ENCODE peak calls at places on chromosomes 13 and 19, in nine cellular contexts. H, Y, J, U, A, G, S, Q and M are unnamed samples.

GRCh38 chr19:35462476-35462953 is 14.5 kb downstream of the FFAR2 start:
- DNase-seq in A (no peak), J (peak), H (peak), U (peak), Q (no peak), S (peak), Y (no peak), G (peak), M (peak)

GRCh38 chr13:27533155-27533643 is 82.8 kb upstream of the MTIF3 start:
- DNase-seq in Y (peak), U (peak), H (peak), Q (peak), S (peak), A (peak), G (peak), J (peak), M (peak)

GRCh38 chr13:68506888-68507551 is 1276.9 kb upstream of the PCDH9 start:
- DNase-seq in A (no peak), J (no peak), G (no peak), Q (no peak), S (no peak), H (no peak), U (no peak), Y (no peak), M (no peak)

GRCh38 chr13:30796132-30796832 is 60.9 kb downstream of the ALOX5AP start:
- DNase-seq in Y (peak), G (peak), Q (peak), A (peak), J (peak), H (no peak), S (no peak), U (no peak), M (peak)

GRCh38 chr19:4732680-4733114 is 9.1 kb upstream of the DPP9 start:
- DNase-seq in Y (peak), S (peak), J (peak), Q (peak), U (peak), G (peak), A (peak), H (peak), M (peak)

GRCh38 chr13:109593230-109593629 is 193.2 kb downstream of the IRS2 start:
- DNase-seq in H (no peak), G (no peak), Q (no peak), A (no peak), U (no peak), S (no peak), Y (no peak), J (no peak), M (no peak)

GRCh38 chr19:45066921-45067661 is 9.2 kb downstream of the ZNF296 start:
- DNase-seq in A (no peak), G (no peak), Q (no peak), U (no peak), S (no peak), Y (no peak), H (no peak), J (no peak), M (no peak)

GRCh38 chr19:7505682-7506384 is 10.1 kb upstream of the ZNF358 start:
- DNase-seq in U (no peak), S (no peak), H (peak), J (no peak), A (no peak), G (no peak), Y (peak), Q (peak), M (no peak)

GRCh38 chr13:42751693-42752092 is 29.7 kb upstream of the FAM216B start:
- DNase-seq in J (no peak), U (no peak), A (no peak), G (no peak), H (no peak), Q (no peak), Y (no peak), S (no peak), M (no peak)

GRCh38 chr19:57317503-57317902 is 2.8 kb upstream of the ZNF543 start:
- DNase-seq in U (no peak), Y (peak), H (no peak), G (no peak), A (no peak), Q (no peak), J (no peak), S (no peak), M (no peak)

GRCh38 chr19:42286349-42287016 is 15.4 kb upstream of the PRR19 start:
- DNase-seq in S (no peak), A (peak), Y (peak), Q (no peak), G (no peak), J (no peak), U (peak), H (no peak), M (no peak)

GRCh38 chr19:16586477-16586871 is 14.3 kb upstream of the SLC35E1 start:
- DNase-seq in A (no peak), H (no peak), S (no peak), Y (no peak), U (no peak), J (no peak), G (no peak), Q (no peak), M (no peak)

GRCh38 chr19:58586131-58586765 is 13.1 kb upstream of the MZF1 start:
- DNase-seq in A (no peak), Q (no peak), H (no peak), J (no peak), Y (peak), S (no peak), G (no peak), U (no peak), M (no peak)